ENCODE peak calls at places on chromosome 6, in eight cellular contexts. E is astrocyte of the spinal cord; X is GM12865; P is NAMALWA; M is hippocampal formation; S is GM23248; G is activated CD8-positive, alpha-beta memory T cell treated with anti-CD3 and anti-CD28 coated beads, Interleukin-2, amount 10 ng/mL, durations not matched to agents 7 days and 5 days; D is NCI-H1930. B is an unnamed sample.

GRCh38 chr6:169169941-169170582 is 83.6 kb downstream of the THBS2 start:
- DNase-seq in X (no peak), S (no peak), E (no peak), G (peak), D (no peak), M (no peak), P (no peak), B (no peak)

GRCh38 chr6:151485616-151486015 is 8.2 kb upstream of the CCDC170 start:
- DNase-seq in S (peak), D (no peak), G (no peak), X (no peak), P (no peak), E (peak), M (no peak), B (no peak)

GRCh38 chr6:44676246-44676790 is 288.8 kb downstream of the CDC5L start:
- DNase-seq in D (no peak), P (no peak), S (no peak), G (peak), M (no peak), X (no peak), E (no peak), B (no peak)

GRCh38 chr6:169984181-169985120 is 233.0 kb downstream of the ERMARD start:
- DNase-seq in E (no peak), G (no peak), P (no peak), M (no peak), X (no peak), S (no peak), D (no peak), B (no peak)

GRCh38 chr6:13667655-13668054 is 44.0 kb downstream of the RANBP9 start:
- DNase-seq in D (no peak), E (no peak), G (no peak), P (no peak), M (no peak), X (no peak), S (peak), B (no peak)

GRCh38 chr6:34177181-34177591 is 31.3 kb upstream of the GRM4 start:
- DNase-seq in E (no peak), M (no peak), X (no peak), P (no peak), D (no peak), S (no peak), G (no peak), B (no peak)

GRCh38 chr6:24743265-24743943 is 24.4 kb upstream of the C6orf62 start:
- DNase-seq in D (no peak), M (peak), E (peak), G (peak), P (no peak), S (peak), X (peak), B (peak)

GRCh38 chr6:54920628-54921027 is 74.1 kb downstream of the FAM83B start:
- DNase-seq in G (no peak), D (no peak), S (peak), P (no peak), E (no peak), M (no peak), X (no peak), B (no peak)

GRCh38 chr6:35496851-35497570 is at the start of gene TEAD3:
- DNase-seq in M (no peak), G (peak), X (peak), D (peak), P (peak), E (peak), S (peak), B (no peak)

GRCh38 chr6:155001482-155001881 is 6.4 kb downstream of the TIAM2 start:
- DNase-seq in G (no peak), M (no peak), S (no peak), E (peak), D (no peak), X (no peak), P (no peak), B (no peak)

GRCh38 chr6:79028641-79029314 is 49.3 kb downstream of the PHIP start:
- DNase-seq in X (no peak), G (no peak), P (no peak), S (no peak), E (no peak), D (no peak), M (no peak), B (no peak)

GRCh38 chr6:139265512-139266190 is 26.1 kb downstream of the TXLNB start:
- DNase-seq in P (no peak), S (no peak), G (no peak), M (no peak), X (no peak), E (no peak), D (no peak), B (no peak)

GRCh38 chr6:153059311-153059710 is 56.8 kb upstream of the MTRF1L start:
- DNase-seq in E (no peak), X (no peak), G (no peak), P (no peak), M (no peak), S (no peak), D (no peak), B (no peak)

GRCh38 chr6:155013457-155013876 is 18.4 kb downstream of the TIAM2 start:
- DNase-seq in X (no peak), P (no peak), S (no peak), M (no peak), E (no peak), G (no peak), D (no peak), B (no peak)

GRCh38 chr6:137818440-137818839 is 48.6 kb upstream of the TNFAIP3 start:
- DNase-seq in M (no peak), G (no peak), D (no peak), P (no peak), E (no peak), X (no peak), S (no peak), B (no peak)

GRCh38 chr6:161463061-161463460 is 189.2 kb upstream of the AGPAT4 start:
- DNase-seq in D (no peak), S (no peak), X (no peak), G (no peak), E (no peak), M (no peak), P (no peak), B (no peak)

GRCh38 chr6:150084426-150084825 is 15.5 kb upstream of the ULBP3 start:
- DNase-seq in E (no peak), M (no peak), S (no peak), D (no peak), X (no peak), G (no peak), P (no peak), B (no peak)

GRCh38 chr6:34709386-34709785 is 12.8 kb upstream of the ILRUN start:
- DNase-seq in X (no peak), D (no peak), P (no peak), S (no peak), M (no peak), G (no peak), E (peak), B (no peak)

GRCh38 chr6:127266892-127267741 is 453 bp downstream of the RNF146 start:
- DNase-seq in G (peak), E (peak), D (peak), M (peak), P (peak), X (peak), S (peak), B (peak)

GRCh38 chr6:149746147-149746946 is at the start of gene NUP43:
- DNase-seq in D (peak), G (peak), M (peak), P (peak), E (peak), X (peak), S (peak), B (peak)

GRCh38 chr6:158175111-158175510 is 7.0 kb downstream of the GTF2H5 start:
- DNase-seq in G (no peak), X (no peak), P (no peak), M (no peak), D (no peak), E (no peak), S (peak), B (no peak)

GRCh38 chr6:90472716-90473115 is 114.2 kb downstream of the MAP3K7 start:
- DNase-seq in X (peak), G (peak), E (no peak), S (no peak), D (no peak), M (no peak), P (no peak), B (no peak)

GRCh38 chr6:16947461-16948159 is 154.2 kb upstream of the STMND1 start:
- DNase-seq in M (peak), S (peak), P (no peak), X (no peak), D (no peak), E (peak), G (no peak), B (peak)

GRCh38 chr6:96542702-96543101 is 20.2 kb upstream of the FHL5 start:
- DNase-seq in D (no peak), E (no peak), P (peak), S (peak), M (peak), X (peak), G (no peak), B (no peak)

GRCh38 chr6:6865601-6866000 is 242.2 kb upstream of the RREB1 start:
- DNase-seq in M (no peak), D (no peak), P (no peak), G (no peak), E (no peak), S (no peak), X (no peak), B (no peak)

GRCh38 chr6:30518505-30518850 is 29.2 kb downstream of the HLA-E start:
- DNase-seq in S (no peak), E (no peak), X (no peak), M (no peak), G (peak), D (no peak), P (peak), B (no peak)

GRCh38 chr6:141587482-141588266 is 545.1 kb upstream of the GJE1 start:
- DNase-seq in M (no peak), D (no peak), E (peak), X (no peak), S (peak), G (no peak), P (no peak), B (no peak)

B was measured in HT1080.